ENCODE peak calls at places on chromosomes 6 and 20, in six cellular contexts. P, R, V, N, U and F are unnamed samples.

GRCh38 chr20:57393321-57394086 is 2.3 kb downstream of the RBM38 start:
- DNase-seq in P (no peak), R (no peak), V (no peak), N (peak; percentile 58), U (no peak), F (no peak)

GRCh38 chr6:8321671-8322404 is 113.5 kb downstream of the SLC35B3 start:
- DNase-seq in P (no peak), R (no peak), V (no peak), N (no peak), U (no peak), F (no peak)

GRCh38 chr6:25473447-25473846 is 178.6 kb upstream of the SCGN start:
- DNase-seq in P (no peak), R (no peak), V (no peak), N (no peak), U (no peak), F (no peak)

GRCh38 chr6:163146036-163146435 is 268.5 kb upstream of the QKI start:
- DNase-seq in P (no peak), R (peak; percentile 39), V (no peak), N (no peak), U (no peak), F (no peak)

GRCh38 chr20:35008411-35009342 is 53.0 kb downstream of the MYH7B start:
- DNase-seq in P (no peak), R (no peak), V (no peak), N (no peak), U (no peak), F (no peak)

GRCh38 chr6:16236648-16237199 is 1.7 kb upstream of the GMPR start:
- DNase-seq in P (no peak), R (peak; percentile 96), V (no peak), N (no peak), U (peak; percentile 38), F (no peak)

GRCh38 chr6:140441256-140441655 is 1066.8 kb upstream of the CITED2 start:
- DNase-seq in P (no peak), R (peak; percentile 97), V (peak; percentile 37), N (peak; percentile 54), U (no peak), F (peak; percentile 27)

GRCh38 chr6:34539181-34539580 is 16.9 kb downstream of the SPDEF start:
- DNase-seq in P (no peak), R (no peak), V (no peak), N (no peak), U (no peak), F (no peak)

GRCh38 chr20:14067631-14068030 is 72.3 kb downstream of the MACROD2 start:
- DNase-seq in P (no peak), R (peak; percentile 4), V (no peak), N (no peak), U (no peak), F (no peak)

GRCh38 chr6:158796353-158796752 is 22.8 kb downstream of the EZR start:
- DNase-seq in P (no peak), R (no peak), V (no peak), N (no peak), U (no peak), F (no peak)

GRCh38 chr6:52534966-52535390 is 41.9 kb downstream of the TRAM2 start:
- DNase-seq in P (no peak), R (no peak), V (no peak), N (no peak), U (no peak), F (no peak)

GRCh38 chr6:13668291-13668928 is 43.2 kb downstream of the RANBP9 start:
- DNase-seq in P (no peak), R (no peak), V (no peak), N (no peak), U (no peak), F (no peak)

GRCh38 chr20:60137657-60138245 is 179.5 kb downstream of the CDH26 start:
- DNase-seq in P (peak; percentile 35), R (no peak), V (peak; percentile 50), N (peak; percentile 48), U (no peak), F (peak; percentile 52)

GRCh38 chr6:117494283-117494682 is 11.8 kb downstream of the DCBLD1 start:
- DNase-seq in P (no peak), R (no peak), V (no peak), N (no peak), U (no peak), F (no peak)

GRCh38 chr6:89792881-89793280 is 26.7 kb downstream of the MDN1 start:
- DNase-seq in P (no peak), R (peak; percentile 23), V (peak; percentile 30), N (peak; percentile 34), U (no peak), F (peak; percentile 56)

GRCh38 chr6:140036176-140036575 is 661.7 kb upstream of the CITED2 start:
- DNase-seq in P (no peak), R (no peak), V (no peak), N (no peak), U (no peak), F (no peak)

GRCh38 chr6:87391334-87391733 is 16.4 kb upstream of the CFAP206 start:
- DNase-seq in P (no peak), R (peak; percentile 41), V (peak; percentile 39), N (peak; percentile 54), U (no peak), F (peak; percentile 55)

GRCh38 chr6:92110390-92110789 is 1309.0 kb downstream of the EPHA7 start:
- DNase-seq in P (no peak), R (no peak), V (no peak), N (no peak), U (no peak), F (no peak)

GRCh38 chr20:62914970-62915457 is 11.3 kb downstream of the DIDO1 start:
- DNase-seq in P (no peak), R (peak; percentile 73), V (peak; percentile 58), N (peak; percentile 87), U (no peak), F (peak; percentile 79)

GRCh38 chr20:32231847-32232246 is 24.2 kb downstream of the POFUT1 start:
- DNase-seq in P (no peak), R (peak; percentile 24), V (no peak), N (no peak), U (no peak), F (no peak)

GRCh38 chr6:166777096-166777630 is 150.1 kb upstream of the RPS6KA2 start:
- DNase-seq in P (no peak), R (no peak), V (no peak), N (no peak), U (no peak), F (no peak)

GRCh38 chr6:51846531-51846930 is 240.9 kb downstream of the PKHD1 start:
- DNase-seq in P (no peak), R (no peak), V (no peak), N (peak; percentile 39), U (no peak), F (no peak)